ENCODE peak calls at places on chromosomes 12 and 14, in five cellular contexts. N is fibroblast of pulmonary artery, S is Daoy, L is adipocyte, G is fibroblast of lung. O is an unnamed sample.

GRCh38 chr14:95297832-95298231 is 21.9 kb downstream of the CLMN start:
- DNase-seq in G (no peak), S (no peak), N (no peak), L (no peak), O (no peak)

GRCh38 chr14:103686831-103687485 is 28.3 kb downstream of the XRCC3 start:
- DNase-seq in L (no peak), S (no peak), G (no peak), N (peak; percentile 83), O (no peak)

GRCh38 chr12:53604581-53604980 is 21.6 kb downstream of the ATF7 start:
- DNase-seq in S (no peak), N (no peak), G (no peak), L (no peak), O (no peak)

GRCh38 chr12:131894981-131895639 is 688 bp downstream of the ULK1 start:
- DNase-seq in G (no peak), N (no peak), S (no peak), L (peak; percentile 44), O (peak; percentile 36)

GRCh38 chr12:4615667-4616066 is 33.2 kb downstream of the AKAP3 start:
- DNase-seq in N (no peak), G (no peak), L (no peak), S (no peak), O (no peak)

GRCh38 chr14:76720382-76720813 is 40.9 kb upstream of the VASH1 start:
- DNase-seq in L (no peak), S (peak; percentile 63), N (peak; percentile 73), G (peak; percentile 59), O (peak; percentile 42)

GRCh38 chr14:69693823-69694729 is 72.9 kb upstream of the SRSF5 start:
- DNase-seq in L (no peak), S (no peak), G (peak; percentile 15), N (peak; percentile 44), O (no peak)

GRCh38 chr12:69108024-69108423 is 131.3 kb upstream of the CPSF6 start:
- DNase-seq in S (no peak), L (peak; percentile 59), G (peak; percentile 4), N (peak; percentile 38), O (peak; percentile 67)

GRCh38 chr12:32151081-32151480 is 44.4 kb downstream of the BICD1 start:
- DNase-seq in L (no peak), S (no peak), N (no peak), G (no peak), O (no peak)

GRCh38 chr12:26861690-26862089 is 28.7 kb upstream of the ITPR2 start:
- DNase-seq in N (no peak), S (no peak), L (no peak), G (no peak), O (no peak)

GRCh38 chr14:26841920-26842741 is 244.3 kb upstream of the NOVA1 start:
- DNase-seq in G (peak; percentile 99), N (peak; percentile 100), S (peak; percentile 88), L (peak; percentile 96), O (peak; percentile 94)

O was measured in astrocyte of the hippocampus.